ENCODE peak calls at places on chromosomes 1 and 21, in four cellular contexts. K is IMR-90, U is right lobe of liver, A is A549. V is an unnamed sample.

GRCh38 chr1:212012034-212012740 is 23.2 kb downstream of the INTS7 start:
- DNase-seq in U (peak; percentile 75), K (peak; percentile 65), A (peak; percentile 75), V (peak; percentile 67)

GRCh38 chr1:230172016-230172356 is 104.9 kb downstream of the GALNT2 start:
- DNase-seq in A (no peak), K (no peak), U (no peak), V (no peak)

GRCh38 chr1:7983086-7983778 is 21.7 kb downstream of the PARK7 start:
- DNase-seq in A (no peak), K (no peak), U (peak; percentile 71), V (no peak)

GRCh38 chr1:10319750-10320149 is 79.1 kb upstream of the PGD start:
- DNase-seq in U (no peak), K (no peak), A (no peak), V (no peak)

GRCh38 chr1:203428981-203429599 is 46.5 kb upstream of the PRELP start:
- DNase-seq in K (no peak), U (no peak), A (no peak), V (no peak)

GRCh38 chr1:104905322-104905721 is 1155.6 kb downstream of the AMY1C start:
- DNase-seq in U (no peak), A (no peak), K (no peak), V (no peak)

GRCh38 chr1:40750326-40750975 is 33.1 kb upstream of the KCNQ4 start:
- DNase-seq in K (peak; percentile 47), A (no peak), U (no peak), V (no peak)

GRCh38 chr21:26845066-26845749 is at the start of gene ADAMTS1:
- DNase-seq in K (peak; percentile 92), A (peak; percentile 38), U (peak; percentile 92), V (peak; percentile 88)

GRCh38 chr1:171983584-171983983 is 142.3 kb downstream of the DNM3 start:
- DNase-seq in K (peak; percentile 32), U (no peak), A (peak; percentile 43), V (no peak)

GRCh38 chr1:27563407-27564263 is 40.3 kb downstream of the AHDC1 start:
- DNase-seq in K (peak; percentile 46), U (peak; percentile 96), A (peak; percentile 61), V (peak; percentile 80)

GRCh38 chr21:29360799-29361765 is 62.4 kb downstream of the BACH1 start:
- DNase-seq in K (peak; percentile 40), U (no peak), A (peak; percentile 12), V (no peak)

GRCh38 chr1:162487241-162487640 is 10.4 kb upstream of the UHMK1 start:
- DNase-seq in A (no peak), K (no peak), U (no peak), V (no peak)
- H3K4me1 ChIP-seq in A (no peaks in the 10 kb centered on the region), K (no peaks in the 10 kb centered on the region), U (no peaks in the 10 kb centered on the region), V (no peaks in the 10 kb centered on the region)

GRCh38 chr1:184608990-184609389 is 145.7 kb downstream of the EDEM3 start:
- DNase-seq in U (no peak), A (no peak), K (no peak), V (no peak)

GRCh38 chr1:184608581-184608980 is 146.1 kb downstream of the EDEM3 start:
- DNase-seq in U (no peak), K (no peak), A (no peak), V (no peak)

GRCh38 chr1:184605941-184606340 is 148.7 kb downstream of the EDEM3 start:
- DNase-seq in U (no peak), A (no peak), K (peak; percentile 59), V (no peak)

GRCh38 chr1:184604152-184604900 is 150.3 kb downstream of the EDEM3 start:
- DNase-seq in A (no peak), U (no peak), K (no peak), V (no peak)

GRCh38 chr1:184606786-184607185 is 147.9 kb downstream of the EDEM3 start:
- DNase-seq in U (no peak), K (no peak), A (no peak), V (no peak)
- H3K27ac ChIP-seq in U (no peak overlapping the region), K (no peak overlapping the region), A (peak overlapping the region; percentile 19), V (no peak overlapping the region)

GRCh38 chr1:206766251-206766856 is 4.2 kb upstream of the IL19 start:
- DNase-seq in K (peak; percentile 93), U (no peak), A (no peak), V (peak; percentile 82)
- H3K4me1 ChIP-seq in K (peaks cover 3% of the 10 kb centered on the region), U (no peaks in the 10 kb centered on the region), A (no peaks in the 10 kb centered on the region), V (peaks cover 11% of the 10 kb centered on the region)

GRCh38 chr1:56157477-56157876 is 421.9 kb downstream of the PLPP3 start:
- DNase-seq in A (no peak), U (no peak), K (no peak), V (no peak)
- H3K27ac ChIP-seq in A (no peak overlapping the region), U (no peak overlapping the region), K (no peak overlapping the region), V (no peak overlapping the region)

GRCh38 chr1:100433563-100433962 is 81.3 kb downstream of the CDC14A start:
- DNase-seq in A (no peak), K (no peak), U (no peak), V (no peak)

GRCh38 chr1:100440075-100440809 is 87.9 kb downstream of the CDC14A start:
- DNase-seq in U (no peak), K (no peak), A (no peak), V (no peak)

GRCh38 chr1:100441651-100442050 is 89.3 kb downstream of the CDC14A start:
- DNase-seq in U (no peak), K (no peak), A (no peak), V (no peak)

GRCh38 chr1:100438789-100439188 is 86.5 kb downstream of the CDC14A start:
- DNase-seq in A (no peak), U (no peak), K (no peak), V (no peak)

GRCh38 chr1:100438375-100438774 is 86.1 kb downstream of the CDC14A start:
- DNase-seq in U (no peak), A (no peak), K (no peak), V (no peak)
- H3K4me1 ChIP-seq in U (no peaks in the 10 kb centered on the region), A (no peaks in the 10 kb centered on the region), K (peaks cover 2% of the 10 kb centered on the region), V (peaks cover 12% of the 10 kb centered on the region)

V was measured in upper lobe of right lung.